ENCODE peak calls at places on chromosomes 3 and 15, in nine cellular contexts. S is RPMI8226; A is CD8-positive, alpha-beta memory T cell; X is IMR-90; C is CD4-positive, alpha-beta T cell; K is NCI-H526; Z is GM13976; R is lower leg skin; D is stimulated activated CD8-positive, alpha-beta memory T cell treated with anti-CD3 and anti-CD28 coated beads, Interleukin-7, amount 100 ng/mL, for 1 hour. W is an unnamed sample.

GRCh38 chr3:72538070-72538745 is 310.0 kb downstream of the SHQ1 start:
- DNase-seq in A (no peak), D (no peak), X (no peak), S (no peak), C (no peak), K (no peak), Z (peak), R (no peak), W (no peak)

GRCh38 chr15:96361309-96362000 is 31.0 kb downstream of the NR2F2 start:
- DNase-seq in S (no peak), A (no peak), R (no peak), Z (peak), K (no peak), X (no peak), C (no peak), D (no peak), W (no peak)

GRCh38 chr15:34753236-34753894 is 1.4 kb downstream of the GJD2 start:
- DNase-seq in X (peak), R (no peak), S (no peak), K (no peak), C (no peak), Z (no peak), A (no peak), D (no peak), W (no peak)

GRCh38 chr3:134839422-134839821 is 44.4 kb downstream of the EPHB1 start:
- DNase-seq in K (no peak), R (no peak), Z (no peak), A (no peak), S (no peak), C (no peak), X (no peak), D (no peak), W (no peak)

GRCh38 chr3:169082076-169082475 is 581.4 kb downstream of the MECOM start:
- DNase-seq in Z (no peak), X (no peak), A (no peak), S (no peak), K (no peak), C (no peak), R (no peak), D (no peak), W (no peak)

GRCh38 chr15:33808720-33809119 is 159.6 kb upstream of the CHRM5 start:
- DNase-seq in R (no peak), S (no peak), Z (no peak), A (no peak), X (no peak), C (no peak), K (no peak), D (no peak), W (no peak)

GRCh38 chr3:43162573-43163084 is 56.8 kb upstream of the POMGNT2 start:
- DNase-seq in A (peak), C (peak), Z (no peak), K (no peak), R (no peak), S (peak), D (no peak), X (no peak), W (peak)

GRCh38 chr15:31853370-31853769 is 176.9 kb upstream of the CHRNA7 start:
- DNase-seq in D (no peak), A (no peak), S (no peak), X (no peak), R (no peak), C (no peak), Z (no peak), K (no peak), W (no peak)

GRCh38 chr15:93610944-93611343 is 521.9 kb upstream of the RGMA start:
- DNase-seq in S (no peak), R (no peak), Z (no peak), K (no peak), X (no peak), C (no peak), A (no peak), D (no peak), W (no peak)

GRCh38 chr3:138833908-138834358 is 795 bp downstream of the PIK3CB start:
- DNase-seq in X (peak), R (peak), S (no peak), K (peak), A (no peak), D (no peak), C (no peak), Z (no peak), W (no peak)

GRCh38 chr3:75144396-75144795 is 519.7 kb upstream of the FRG2C start:
- DNase-seq in S (no peak), R (no peak), A (no peak), K (no peak), D (no peak), Z (no peak), C (no peak), X (no peak), W (no peak)

GRCh38 chr15:95442107-95442719 is 888.3 kb upstream of the NR2F2 start:
- DNase-seq in R (no peak), X (no peak), K (no peak), C (no peak), S (no peak), Z (no peak), D (no peak), A (no peak), W (no peak)

GRCh38 chr3:141412936-141413354 is 44.6 kb downstream of the ZBTB38 start:
- DNase-seq in A (no peak), C (no peak), D (no peak), X (peak), R (peak), Z (no peak), S (no peak), K (no peak), W (peak)

GRCh38 chr15:89090791-89091666 is 2.8 kb downstream of the ABHD2 start:
- DNase-seq in K (peak), X (peak), A (peak), C (peak), D (no peak), Z (peak), S (peak), R (peak), W (peak)

GRCh38 chr15:65286069-65286703 is 497 bp downstream of the PARP16 start:
- DNase-seq in R (no peak), S (peak), Z (peak), A (no peak), X (no peak), K (peak), C (no peak), D (no peak), W (no peak)

GRCh38 chr15:32817570-32817969 is 99.8 kb downstream of the GREM1 start:
- DNase-seq in S (no peak), C (no peak), Z (no peak), K (no peak), X (no peak), D (no peak), A (no peak), R (no peak), W (no peak)

GRCh38 chr3:134552776-134553175 is 66.9 kb downstream of the CEP63 start:
- DNase-seq in R (no peak), K (no peak), S (no peak), Z (no peak), A (no peak), D (no peak), X (peak), C (no peak), W (no peak)

GRCh38 chr3:52433328-52434060 is 11.4 kb downstream of the SEMA3G start:
- DNase-seq in D (no peak), A (no peak), Z (no peak), C (no peak), K (no peak), S (no peak), R (peak), X (no peak), W (no peak)

GRCh38 chr3:146334151-146334550 is 83.2 kb upstream of the PLSCR4 start:
- DNase-seq in A (no peak), X (peak), Z (no peak), K (peak), S (no peak), D (no peak), C (no peak), R (no peak), W (no peak)

GRCh38 chr3:105373383-105373782 is 6.7 kb downstream of the ALCAM start:
- DNase-seq in C (no peak), R (no peak), Z (no peak), X (no peak), A (no peak), S (no peak), D (no peak), K (no peak), W (no peak)

GRCh38 chr3:156509209-156510174 is 45.4 kb downstream of the SSR3 start:
- DNase-seq in R (no peak), S (peak), K (peak), D (no peak), C (no peak), A (peak), Z (peak), X (peak), W (no peak)

GRCh38 chr15:71512281-71513016 is 297.9 kb upstream of the NR2E3 start:
- DNase-seq in A (no peak), D (no peak), X (no peak), Z (no peak), C (no peak), K (peak), R (no peak), S (no peak), W (no peak)

GRCh38 chr15:77508541-77509505 is 88.1 kb downstream of the HMG20A start:
- DNase-seq in X (peak), A (no peak), R (peak), K (peak), Z (peak), S (no peak), D (no peak), C (no peak), W (no peak)

GRCh38 chr3:35523838-35524237 is 115.5 kb upstream of the ARPP21 start:
- DNase-seq in Z (no peak), X (no peak), R (no peak), K (no peak), D (no peak), S (no peak), A (no peak), C (no peak), W (no peak)

GRCh38 chr3:46349484-46350261 is 4.2 kb upstream of the CCR2 start:
- DNase-seq in A (peak), C (no peak), X (no peak), Z (no peak), K (no peak), R (no peak), D (no peak), S (no peak), W (no peak)

GRCh38 chr15:79644091-79644490 is 212.0 kb downstream of the MINAR1 start:
- DNase-seq in C (no peak), D (no peak), R (no peak), Z (no peak), K (no peak), A (no peak), S (no peak), X (peak), W (no peak)

GRCh38 chr3:187017511-187018230 is 87.3 kb downstream of the ST6GAL1 start:
- DNase-seq in K (no peak), X (no peak), S (no peak), A (no peak), C (no peak), D (no peak), R (no peak), Z (no peak), W (peak)

GRCh38 chr15:99404454-99404853 is 153.2 kb downstream of the LRRC28 start:
- DNase-seq in K (no peak), S (no peak), X (no peak), D (no peak), Z (no peak), C (no peak), A (no peak), R (peak), W (no peak)

GRCh38 chr15:69668963-69669362 is 216.3 kb downstream of the RPLP1 start:
- DNase-seq in Z (peak), S (peak), K (no peak), R (no peak), A (peak), X (no peak), D (peak), C (no peak), W (no peak)

W was measured in esophagus muscularis mucosa.